ENCODE peak calls at places on chromosomes 11 and 22, in six cellular contexts. J is dorsolateral prefrontal cortex, F is fibroblast of the conjunctiva, M is adrenal gland, L is naive B cell, C is GM12865. T is an unnamed sample.
A peak's percentile ranks its signal among the peaks of the same experiment; 100 is the strongest.

GRCh38 chr11:63769719-63770443 is 1.3 kb upstream of the ZFTA start:
- DNase-seq in J (no peak), F (no peak), M (no peak), L (no peak), C (no peak), T (peak; percentile 41)

GRCh38 chr11:13386567-13386966 is 76.5 kb downstream of the BTBD10 start:
- DNase-seq in J (no peak), F (no peak), M (no peak), L (no peak), C (no peak), T (peak; percentile 10)

GRCh38 chr11:92675810-92676209 is 293.6 kb upstream of the MTNR1B start:
- DNase-seq in J (no peak), F (no peak), M (no peak), L (no peak), C (no peak), T (no peak)

GRCh38 chr11:6576471-6577373 is 26.7 kb downstream of the RRP8 start:
- DNase-seq in J (peak; percentile 79), F (peak; percentile 72), M (peak; percentile 29), L (no peak), C (no peak), T (peak; percentile 81)

GRCh38 chr11:15816996-15817395 is 539.4 kb downstream of the SOX6 start:
- DNase-seq in J (no peak), F (no peak), M (no peak), L (no peak), C (no peak), T (no peak)

GRCh38 chr22:37802310-37803194 is 5.2 kb upstream of the GCAT start:
- DNase-seq in J (peak; percentile 75), F (no peak), M (peak; percentile 64), L (no peak), C (no peak), T (peak; percentile 74)

GRCh38 chr11:24755260-24755839 is 258.5 kb downstream of the LUZP2 start:
- DNase-seq in J (no peak), F (no peak), M (no peak), L (no peak), C (no peak), T (no peak)

GRCh38 chr22:46803031-46803880 is 40.8 kb downstream of the TBC1D22A start:
- DNase-seq in J (no peak), F (no peak), M (peak; percentile 39), L (peak; percentile 64), C (peak; percentile 81), T (no peak)

GRCh38 chr11:129445226-129445625 is 69.6 kb downstream of the BARX2 start:
- DNase-seq in J (no peak), F (no peak), M (no peak), L (no peak), C (no peak), T (no peak)

GRCh38 chr11:100925935-100926334 is 203.7 kb downstream of the PGR start:
- DNase-seq in J (no peak), F (peak; percentile 14), M (no peak), L (no peak), C (peak; percentile 65), T (no peak)

GRCh38 chr11:62139526-62140301 is 15.9 kb downstream of the INCENP start:
- DNase-seq in J (peak; percentile 23), F (no peak), M (no peak), L (no peak), C (no peak), T (no peak)

GRCh38 chr11:72239296-72239848 is 4.6 kb downstream of the PHOX2A start:
- DNase-seq in J (peak; percentile 41), F (no peak), M (peak; percentile 73), L (no peak), C (peak; percentile 55), T (peak; percentile 54)

GRCh38 chr11:82864268-82864667 is 36.0 kb downstream of the PRCP start:
- DNase-seq in J (peak; percentile 83), F (peak; percentile 56), M (peak; percentile 75), L (no peak), C (peak; percentile 52), T (peak; percentile 9)

GRCh38 chr11:36508743-36509142 is 1.3 kb downstream of the TRAF6 start:
- DNase-seq in J (no peak), F (no peak), M (no peak), L (no peak), C (peak; percentile 18), T (no peak)

GRCh38 chr11:35148163-35148562 is 9.2 kb downstream of the CD44 start:
- DNase-seq in J (no peak), F (no peak), M (no peak), L (no peak), C (no peak), T (no peak)

GRCh38 chr11:44763111-44763820 is 36.5 kb downstream of the TSPAN18 start:
- DNase-seq in J (no peak), F (no peak), M (no peak), L (no peak), C (peak; percentile 3), T (no peak)

GRCh38 chr11:117820071-117820470 is 4.5 kb downstream of the FXYD2 start:
- DNase-seq in J (no peak), F (no peak), M (no peak), L (no peak), C (no peak), T (peak; percentile 63)

GRCh38 chr11:75815345-75815983 is 454 bp downstream of the UVRAG start:
- DNase-seq in J (peak; percentile 51), F (no peak), M (peak; percentile 53), L (peak; percentile 65), C (peak; percentile 67), T (peak; percentile 75)

GRCh38 chr11:127006311-127006710 is 5.7 kb upstream of the KIRREL3 start:
- DNase-seq in J (no peak), F (no peak), M (no peak), L (no peak), C (no peak), T (no peak)

GRCh38 chr11:66749091-66749490 is 20.1 kb upstream of the SPTBN2 start:
- DNase-seq in J (no peak), F (no peak), M (no peak), L (no peak), C (no peak), T (peak; percentile 36)

GRCh38 chr11:76793834-76794291 is 10.7 kb downstream of the TSKU start:
- DNase-seq in J (no peak), F (no peak), M (no peak), L (no peak), C (no peak), T (no peak)

GRCh38 chr22:27857441-27857840 is 55.9 kb upstream of the MN1 start:
- DNase-seq in J (no peak), F (peak; percentile 68), M (no peak), L (no peak), C (no peak), T (no peak)

GRCh38 chr11:1925373-1926155 is 6.1 kb downstream of the TNNT3 start:
- DNase-seq in J (no peak), F (no peak), M (no peak), L (no peak), C (no peak), T (no peak)

GRCh38 chr22:17777005-17777716 is 2.9 kb upstream of the BID start:
- DNase-seq in J (no peak), F (no peak), M (no peak), L (peak; percentile 83), C (peak; percentile 95), T (no peak)

GRCh38 chr22:38153821-38154562 is 27.6 kb downstream of the PLA2G6 start:
- DNase-seq in J (no peak), F (no peak), M (no peak), L (no peak), C (no peak), T (no peak)

GRCh38 chr22:42347281-42347824 is 76.9 kb upstream of the TCF20 start:
- DNase-seq in J (no peak), F (no peak), M (no peak), L (no peak), C (no peak), T (no peak)

GRCh38 chr22:37735054-37735453 is 38.2 kb downstream of the TRIOBP start:
- DNase-seq in J (peak; percentile 44), F (no peak), M (peak; percentile 80), L (no peak), C (no peak), T (peak; percentile 8)

GRCh38 chr22:47334596-47334995 is 572.1 kb downstream of the TBC1D22A start:
- DNase-seq in J (no peak), F (no peak), M (no peak), L (no peak), C (no peak), T (no peak)

GRCh38 chr11:1292018-1292643 is 17.3 kb downstream of the TOLLIP start:
- DNase-seq in J (peak; percentile 36), F (no peak), M (no peak), L (no peak), C (no peak), T (no peak)

GRCh38 chr22:19911540-19912235 is 29.9 kb upstream of the COMT start:
- DNase-seq in J (no peak), F (no peak), M (no peak), L (no peak), C (no peak), T (no peak)

GRCh38 chr22:39292561-39293074 is 26.8 kb downstream of the RPL3 start:
- DNase-seq in J (peak; percentile 63), F (peak; percentile 80), M (peak; percentile 96), L (no peak), C (peak; percentile 29), T (no peak)

GRCh38 chr11:64745523-64746328 is 1.8 kb upstream of the RASGRP2 start:
- DNase-seq in J (peak; percentile 50), F (no peak), M (peak; percentile 76), L (peak; percentile 90), C (peak; percentile 68), T (no peak)

GRCh38 chr11:63914896-63915681 is 1.9 kb downstream of the RCOR2 start:
- DNase-seq in J (no peak), F (no peak), M (no peak), L (no peak), C (no peak), T (no peak)

GRCh38 chr11:26470992-26471391 is 101.1 kb downstream of the MUC15 start:
- DNase-seq in J (no peak), F (no peak), M (no peak), L (no peak), C (no peak), T (no peak)

GRCh38 chr11:8206251-8207079 is 37.6 kb upstream of the RIC3 start:
- DNase-seq in J (peak; percentile 82), F (no peak), M (peak; percentile 29), L (peak; percentile 69), C (no peak), T (peak; percentile 89)

T was measured in NCI-H1092 treated with DMSO at 0.1 percent for 48 hours.